ENCODE peak calls at places on chromosomes 7 and 10, in six cellular contexts. T is breast epithelium, J is colonic mucosa, A is osteoblast, D is keratinocyte, R is A673. E is an unnamed sample. For H3K4me1, the result is how much of the 10 kb centered on the place peaks cover.

GRCh38 chr7:81990395-81990794 is 220.5 kb upstream of the HGF start:
- DNase-seq in T (no peak), J (no peak), A (no peak), D (no peak), R (peak), E (no peak)

GRCh38 chr7:81767883-81768282 is 2.0 kb downstream of the HGF start:
- DNase-seq in T (no peak), J (no peak), A (peak), D (no peak), R (peak), E (no peak)

GRCh38 chr7:127876393-127876792 is 154.8 kb downstream of the LRRC4 start:
- DNase-seq in T (no peak), J (no peak), A (no peak), D (no peak), R (no peak), E (no peak)

GRCh38 chr7:151008143-151008510 is 16.2 kb downstream of the ATG9B start:
- DNase-seq in T (no peak), J (no peak), A (peak), D (no peak), R (peak), E (no peak)

GRCh38 chr7:69845721-69846495 is 247.6 kb downstream of the AUTS2 start:
- DNase-seq in T (peak), J (no peak), A (no peak), D (no peak), R (peak), E (no peak)

GRCh38 chr10:96339956-96340904 is 18.6 kb downstream of the OPALIN start:
- DNase-seq in T (peak), J (peak), A (no peak), D (peak), R (peak), E (no peak)

GRCh38 chr7:123003539-123004126 is 8.1 kb upstream of the TAS2R16 start:
- DNase-seq in T (no peak), J (no peak), A (no peak), D (no peak), R (no peak), E (no peak)

GRCh38 chr10:96017227-96017687 is 26.1 kb upstream of the CCNJ start:
- DNase-seq in T (no peak), J (peak), A (no peak), D (peak), R (peak), E (no peak)

GRCh38 chr10:88851706-88852105 is at the start of gene ANKRD22:
- DNase-seq in T (peak), J (peak), A (peak), D (peak), R (no peak), E (peak)

GRCh38 chr10:119022846-119023552 is 6.5 kb upstream of the NANOS1 start:
- DNase-seq in T (no peak), J (no peak), A (peak), D (no peak), R (no peak), E (no peak)

GRCh38 chr10:5977471-5978370 is at the start of gene IL15RA:
- DNase-seq in T (peak), J (peak), A (peak), D (peak), R (peak), E (no peak)

GRCh38 chr7:142250705-142251104 is 7.2 kb downstream of the PRSS58 start:
- DNase-seq in T (no peak), J (no peak), A (no peak), D (no peak), R (no peak), E (no peak)

GRCh38 chr10:97196213-97197029 is 10.7 kb upstream of the SLIT1 start:
- DNase-seq in T (no peak), J (peak), A (peak), D (peak), R (peak), E (no peak)

GRCh38 chr10:22605168-22605567 is 109.2 kb downstream of the PIP4K2A start:
- DNase-seq in T (no peak), J (no peak), A (peak), D (no peak), R (peak), E (no peak)

GRCh38 chr7:99004216-99004615 is 125.9 kb downstream of the TRRAP start:
- DNase-seq in T (peak), J (no peak), A (peak), D (no peak), R (no peak), E (peak)

GRCh38 chr7:51288896-51289607 is 27.6 kb downstream of the COBL start:
- DNase-seq in T (no peak), J (peak), A (no peak), D (no peak), R (no peak), E (no peak)

GRCh38 chr10:1403508-1404230 is 333.7 kb downstream of the ADARB2 start:
- DNase-seq in T (no peak), J (no peak), A (peak), D (no peak), R (no peak), E (no peak)

GRCh38 chr7:123260428-123260960 is 60.7 kb upstream of the SLC13A1 start:
- DNase-seq in T (no peak), J (peak), A (no peak), D (no peak), R (no peak), E (no peak)

GRCh38 chr10:6074489-6075301 is 12.5 kb upstream of the IL2RA start:
- DNase-seq in T (no peak), J (no peak), A (peak), D (no peak), R (no peak), E (no peak)

GRCh38 chr10:621981-622740 is 67.3 kb downstream of the DIP2C start:
- DNase-seq in T (no peak), J (no peak), A (no peak), D (no peak), R (no peak), E (no peak)

GRCh38 chr10:44397476-44398225 is 12.8 kb upstream of the CXCL12 start:
- DNase-seq in T (no peak), J (no peak), A (peak), D (no peak), R (no peak), E (peak)

GRCh38 chr10:12957081-12957480 is 44.4 kb downstream of the CCDC3 start:
- DNase-seq in T (no peak), J (no peak), A (no peak), D (no peak), R (no peak), E (no peak)

GRCh38 chr10:49512121-49512809 is 26.7 kb downstream of the ERCC6 start:
- DNase-seq in T (no peak), J (no peak), A (no peak), D (no peak), R (peak), E (no peak)

GRCh38 chr7:79182283-79182682 is 271.2 kb downstream of the MAGI2 start:
- DNase-seq in T (no peak), J (no peak), A (no peak), D (no peak), R (peak), E (no peak)

GRCh38 chr7:45402480-45403218 is 171.5 kb upstream of the ADCY1 start:
- DNase-seq in T (no peak), J (no peak), A (peak), D (no peak), R (no peak), E (no peak)

GRCh38 chr7:38310601-38311057 is 37.2 kb upstream of the TARP start:
- DNase-seq in T (no peak), J (no peak), A (no peak), D (no peak), R (no peak), E (no peak)

GRCh38 chr7:27994639-27995038 is 186.0 kb downstream of the JAZF1 start:
- DNase-seq in T (no peak), J (peak), A (peak), D (no peak), R (peak), E (no peak)

GRCh38 chr10:110442746-110443145 is 55.0 kb upstream of the DUSP5 start:
- DNase-seq in T (no peak), J (no peak), A (no peak), D (no peak), R (no peak), E (no peak)

GRCh38 chr10:52198540-52198939 is 115.5 kb upstream of the DKK1 start:
- DNase-seq in T (no peak), J (no peak), A (no peak), D (no peak), R (no peak), E (no peak)

GRCh38 chr10:80200259-80200658 is 5.1 kb downstream of the ANXA11 start:
- DNase-seq in T (no peak), J (no peak), A (no peak), D (no peak), R (no peak), E (no peak)
- H3K4me1 ChIP-seq in T (under half), J (half or more), A (half or more), D (under half), R (under half), E (half or more)

GRCh38 chr10:11789956-11790355 is 33.2 kb upstream of the PROSER2 start:
- DNase-seq in T (no peak), J (no peak), A (no peak), D (no peak), R (no peak), E (no peak)
- H3K4me1 ChIP-seq in T (under half), J (under half), A (under half), D (under half), R (under half), E (under half)

GRCh38 chr7:134842062-134842461 is 62.6 kb downstream of the CALD1 start:
- DNase-seq in T (no peak), J (no peak), A (no peak), D (no peak), R (no peak), E (no peak)
- H3K4me1 ChIP-seq in T (under half), J (under half), A (half or more), D (under half), R (under half), E (under half)

DNA sequence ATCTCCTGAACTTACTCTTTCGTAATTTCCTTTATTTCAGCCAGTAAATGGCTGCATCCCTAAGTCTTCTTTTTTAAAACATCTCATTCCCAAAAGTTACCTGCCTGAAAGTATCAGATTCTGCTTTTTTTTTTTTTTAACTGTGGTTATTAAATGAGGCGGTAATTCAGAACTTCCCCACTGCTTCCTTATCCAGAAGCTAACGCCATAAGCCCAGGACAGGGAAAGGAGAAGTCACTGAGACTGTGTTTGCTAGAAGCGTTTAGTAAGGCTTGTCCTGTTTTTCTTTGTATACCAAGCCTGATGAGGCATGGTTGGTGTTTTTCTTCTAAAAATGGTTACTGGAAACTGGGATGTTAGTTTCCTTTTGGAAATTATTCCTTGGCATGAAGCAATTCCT is 197.8 kb downstream of the CELF2 start:
- DNase-seq in T (no peak), J (no peak), A (no peak), D (no peak), R (no peak), E (no peak)
- H3K4me1 ChIP-seq in T (under half), J (under half), A (under half), D (under half), R (under half), E (under half)

DNA sequence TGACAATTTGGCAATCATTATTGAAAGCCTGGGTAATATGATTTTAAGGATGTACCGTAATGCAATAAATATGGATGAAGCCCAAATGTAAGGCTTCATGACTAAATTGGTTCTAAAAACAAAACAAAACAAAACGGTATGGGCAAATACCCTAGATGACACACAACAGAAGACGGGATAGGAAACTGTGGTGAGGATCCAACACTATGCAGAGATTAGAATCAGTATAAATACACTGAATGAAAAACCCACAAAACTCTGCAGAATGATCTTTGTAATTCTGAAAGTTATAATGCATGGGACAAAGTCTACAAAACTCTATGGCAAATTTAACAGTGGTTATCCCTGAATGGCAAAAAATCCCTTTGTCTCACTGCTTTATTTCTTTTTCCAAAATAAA is 57.6 kb downstream of the MALSU1 start:
- DNase-seq in T (no peak), J (no peak), A (no peak), D (no peak), R (no peak), E (no peak)
- H3K4me1 ChIP-seq in T (under half), J (under half), A (under half), D (under half), R (under half), E (under half)

GRCh38 chr7:43652364-43652763 is 69.5 kb downstream of the STK17A start:
- DNase-seq in T (no peak), J (no peak), A (no peak), D (no peak), R (no peak), E (no peak)
- H3K4me1 ChIP-seq in T (under half), J (under half), A (half or more), D (half or more), R (under half), E (under half)

GRCh38 chr7:53422291-53422690 is 386.9 kb downstream of the POM121L12 start:
- DNase-seq in T (no peak), J (no peak), A (no peak), D (no peak), R (no peak), E (no peak)
- H3K4me1 ChIP-seq in T (under half), J (under half), A (under half), D (under half), R (under half), E (under half)

DNA sequence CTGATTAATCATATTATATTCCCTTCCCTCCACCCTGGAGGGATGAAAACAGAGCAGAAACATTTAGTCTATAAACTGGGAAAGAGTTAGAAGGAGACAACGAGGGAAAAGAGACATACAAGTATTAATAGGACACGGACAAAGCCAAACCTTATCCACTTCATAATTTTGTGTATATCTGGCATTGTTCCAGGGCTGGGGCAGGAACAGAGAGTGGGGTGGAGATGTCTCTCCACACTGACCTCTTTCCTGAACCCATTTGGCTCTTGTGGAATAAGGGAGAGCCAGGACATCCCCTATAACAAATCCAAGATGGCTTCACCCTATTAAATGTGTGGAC is 43.7 kb upstream of the TSPAN33 start:
- DNase-seq in T (no peak), J (no peak), A (no peak), D (no peak), R (no peak), E (no peak)
- H3K4me1 ChIP-seq in T (under half), J (under half), A (under half), D (under half), R (under half), E (under half)

GRCh38 chr7:116551692-116552091 is 26.9 kb downstream of the CAV1 start:
- DNase-seq in T (no peak), J (no peak), A (no peak), D (no peak), R (no peak), E (no peak)

GRCh38 chr7:116554911-116555310 is 30.1 kb downstream of the CAV1 start:
- DNase-seq in T (no peak), J (no peak), A (no peak), D (no peak), R (no peak), E (no peak)

GRCh38 chr7:116554436-116554835 is 29.6 kb downstream of the CAV1 start:
- DNase-seq in T (no peak), J (no peak), A (peak), D (no peak), R (no peak), E (no peak)

GRCh38 chr7:116552616-116553015 is 27.8 kb downstream of the CAV1 start:
- DNase-seq in T (no peak), J (no peak), A (no peak), D (peak), R (peak), E (no peak)

DNA sequence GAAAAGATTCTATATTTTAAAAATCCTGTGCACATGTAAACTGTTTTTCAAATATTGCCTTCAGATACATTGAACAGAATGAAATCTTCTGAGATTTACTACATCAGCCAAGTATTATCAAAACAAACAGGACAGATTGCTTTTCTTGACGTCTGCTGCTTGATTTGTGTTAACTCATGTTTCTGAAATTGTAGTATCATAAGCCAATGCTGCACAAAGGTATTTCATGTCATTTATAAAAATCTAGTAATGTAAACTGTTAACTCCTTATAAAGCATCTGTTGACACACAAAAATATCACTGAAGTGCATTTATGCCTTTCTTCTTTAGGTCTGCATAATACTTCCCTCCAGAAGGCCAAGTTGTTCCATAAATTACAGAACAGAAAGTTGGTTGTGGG is 28.3 kb downstream of the CAV1 start:
- DNase-seq in T (no peak), J (no peak), A (no peak), D (no peak), R (no peak), E (no peak)
- H3K4me1 ChIP-seq in T (under half), J (under half), A (under half), D (under half), R (half or more), E (under half)

E was measured in suprapubic skin.